ENCODE peak calls at places on chromosomes 3 and 15, in four cellular contexts. One of them, this sample, is unnamed.

GRCh38 chr15:31102049-31102321 is 460 bp upstream of the TRPM1 start:
- DNase-seq in A172: no peak
- DNase-seq in nephron progenitor cell: no peak
- DNase-seq in CD4-positive, alpha-beta T cell: no peak
- DNase-seq in this sample: no peak

GRCh38 chr3:25493786-25494185 is 65.7 kb downstream of the RARB start:
- DNase-seq in A172: no peak
- DNase-seq in nephron progenitor cell: no peak
- DNase-seq in CD4-positive, alpha-beta T cell: no peak
- DNase-seq in this sample: no peak

GRCh38 chr3:179590669-179591068 is 13.8 kb downstream of the MRPL47 start:
- DNase-seq in A172: no peak
- DNase-seq in nephron progenitor cell: no peak
- DNase-seq in CD4-positive, alpha-beta T cell: no peak
- DNase-seq in this sample: no peak

GRCh38 chr3:52091566-52092290 is 35.4 kb upstream of the DUSP7 start:
- DNase-seq in A172: no peak
- DNase-seq in nephron progenitor cell: no peak
- DNase-seq in CD4-positive, alpha-beta T cell: no peak
- DNase-seq in this sample: peak

GRCh38 chr3:194740859-194741486 is 55.3 kb downstream of the FAM43A start:
- DNase-seq in A172: peak
- DNase-seq in nephron progenitor cell: no peak
- DNase-seq in CD4-positive, alpha-beta T cell: no peak
- DNase-seq in this sample: no peak

GRCh38 chr15:73338606-73339388 is 30.0 kb downstream of the HCN4 start:
- DNase-seq in A172: no peak
- DNase-seq in nephron progenitor cell: no peak
- DNase-seq in CD4-positive, alpha-beta T cell: no peak
- DNase-seq in this sample: no peak

GRCh38 chr15:51924146-51925068 is 47.2 kb downstream of the LEO1 start:
- DNase-seq in A172: no peak
- DNase-seq in nephron progenitor cell: peak
- DNase-seq in CD4-positive, alpha-beta T cell: no peak
- DNase-seq in this sample: no peak

GRCh38 chr3:128701342-128702212 is 24.4 kb upstream of the RAB7A start:
- DNase-seq in A172: no peak
- DNase-seq in nephron progenitor cell: no peak
- DNase-seq in CD4-positive, alpha-beta T cell: no peak
- DNase-seq in this sample: no peak

GRCh38 chr3:133488785-133489367 is 84.6 kb upstream of the CDV3 start:
- DNase-seq in A172: peak
- DNase-seq in nephron progenitor cell: no peak
- DNase-seq in CD4-positive, alpha-beta T cell: no peak
- DNase-seq in this sample: peak

GRCh38 chr15:85623648-85624047 is 171.1 kb downstream of the KLHL25 start:
- DNase-seq in A172: no peak
- DNase-seq in nephron progenitor cell: no peak
- DNase-seq in CD4-positive, alpha-beta T cell: no peak
- DNase-seq in this sample: no peak